ENCODE peak calls at places on chromosomes 13 and 19, in seven cellular contexts. E, H, Q, B, K, A and O are unnamed samples.
A peak's percentile ranks its signal among the peaks of the same experiment; 100 is the strongest.

GRCh38 chr13:66534561-66534960 is 695.6 kb downstream of the PCDH9 start:
- DNase-seq in Q (no peak), B (no peak), E (no peak), A (peak; percentile 80), H (no peak), K (no peak), O (no peak)

GRCh38 chr19:41546386-41546789 is 29.6 kb upstream of the CEACAM21 start:
- DNase-seq in A (no peak), H (no peak), B (no peak), Q (no peak), K (no peak), E (peak; percentile 34), O (peak; percentile 73)

GRCh38 chr19:1651061-1651547 is 1.3 kb downstream of the TCF3 start:
- DNase-seq in A (peak; percentile 16), K (no peak), Q (no peak), H (no peak), B (no peak), E (peak; percentile 41), O (peak; percentile 79)

GRCh38 chr19:48480476-48481190 is 11.5 kb downstream of the CYTH2 start:
- DNase-seq in H (peak; percentile 53), A (no peak), E (peak; percentile 43), K (no peak), B (no peak), Q (no peak), O (peak; percentile 69)

GRCh38 chr19:49507803-49508494 is 4.5 kb upstream of the FCGRT start:
- DNase-seq in E (no peak), A (no peak), Q (no peak), B (no peak), H (no peak), K (no peak), O (no peak)

GRCh38 chr13:73718248-73718647 is 416.0 kb downstream of the KLF12 start:
- DNase-seq in A (no peak), E (no peak), H (no peak), K (no peak), B (no peak), Q (peak; percentile 39), O (no peak)

GRCh38 chr13:27349458-27349857 is 75.0 kb upstream of the GTF3A start:
- DNase-seq in A (peak; percentile 90), B (no peak), Q (no peak), H (no peak), E (no peak), K (no peak), O (no peak)

GRCh38 chr13:50215389-50215788 is 200.1 kb downstream of the KCNRG start:
- DNase-seq in H (no peak), A (no peak), K (no peak), Q (no peak), B (no peak), E (no peak), O (no peak)

GRCh38 chr13:96091164-96091931 is 1.4 kb downstream of the HS6ST3 start:
- DNase-seq in H (peak; percentile 30), B (peak; percentile 44), K (peak; percentile 11), Q (peak; percentile 64), E (no peak), A (no peak), O (no peak)

GRCh38 chr13:99361197-99361596 is 54.0 kb upstream of the GPR183 start:
- DNase-seq in Q (no peak), H (no peak), E (no peak), A (no peak), B (no peak), K (no peak), O (peak; percentile 58)
- H3K4me1 ChIP-seq in Q (no peaks in the 10 kb centered on the region), H (no peaks in the 10 kb centered on the region), E (peaks cover 74% of the 10 kb centered on the region), A (peaks cover 14% of the 10 kb centered on the region), B (no peaks in the 10 kb centered on the region), K (no peaks in the 10 kb centered on the region), O (peaks cover 98% of the 10 kb centered on the region)

GRCh38 chr19:10430505-10431253 is 10.3 kb downstream of the PDE4A start:
- DNase-seq in E (no peak), H (peak; percentile 45), A (peak; percentile 37), K (no peak), B (peak; percentile 63), Q (no peak), O (no peak)
- H3K4me1 ChIP-seq in E (peaks cover 52% of the 10 kb centered on the region), H (peaks cover 25% of the 10 kb centered on the region), A (peaks cover 9% of the 10 kb centered on the region), K (no peaks in the 10 kb centered on the region), B (peaks cover 37% of the 10 kb centered on the region), Q (no peaks in the 10 kb centered on the region), O (peaks cover 54% of the 10 kb centered on the region)

GRCh38 chr19:37966211-37967072 is 59.4 kb downstream of the SIPA1L3 start:
- DNase-seq in A (peak; percentile 39), Q (no peak), H (no peak), E (no peak), B (no peak), K (peak; percentile 40), O (no peak)
- H3K4me1 ChIP-seq in A (peaks cover 23% of the 10 kb centered on the region), Q (no peaks in the 10 kb centered on the region), H (peaks cover 14% of the 10 kb centered on the region), E (no peaks in the 10 kb centered on the region), B (peaks cover 14% of the 10 kb centered on the region), K (peaks cover 25% of the 10 kb centered on the region), O (no peaks in the 10 kb centered on the region)

DNA sequence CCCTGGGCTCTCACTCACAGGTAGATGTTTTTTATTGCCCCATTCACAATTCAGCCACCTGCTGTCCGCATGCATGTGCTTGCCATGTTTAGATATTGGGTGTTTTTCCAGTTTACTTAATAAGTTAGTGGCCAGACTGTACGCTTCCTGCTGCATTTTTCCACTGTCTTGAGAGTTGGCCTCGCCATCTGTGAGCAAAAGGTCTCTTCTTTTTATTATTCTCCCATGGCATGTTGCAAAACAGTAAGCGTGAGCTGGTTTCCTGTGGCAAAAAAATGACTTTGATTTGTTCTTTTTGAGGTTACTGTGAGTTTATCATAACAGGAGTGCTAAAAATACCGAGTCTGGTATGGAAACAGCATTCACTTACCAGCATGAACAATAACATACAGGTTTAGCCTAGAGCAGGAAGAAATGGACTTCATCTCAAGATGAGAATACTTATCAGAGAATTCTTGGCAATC is 46.0 kb downstream of the SAE1 start:
- DNase-seq in H (peak; percentile 37), K (no peak), E (no peak), Q (no peak), B (no peak), A (peak; percentile 98), O (peak; percentile 65)
- H3K4me1 ChIP-seq in H (peaks cover 32% of the 10 kb centered on the region), K (no peaks in the 10 kb centered on the region), E (peaks cover 31% of the 10 kb centered on the region), Q (no peaks in the 10 kb centered on the region), B (no peaks in the 10 kb centered on the region), A (peaks cover 10% of the 10 kb centered on the region), O (peaks cover 55% of the 10 kb centered on the region)

DNA sequence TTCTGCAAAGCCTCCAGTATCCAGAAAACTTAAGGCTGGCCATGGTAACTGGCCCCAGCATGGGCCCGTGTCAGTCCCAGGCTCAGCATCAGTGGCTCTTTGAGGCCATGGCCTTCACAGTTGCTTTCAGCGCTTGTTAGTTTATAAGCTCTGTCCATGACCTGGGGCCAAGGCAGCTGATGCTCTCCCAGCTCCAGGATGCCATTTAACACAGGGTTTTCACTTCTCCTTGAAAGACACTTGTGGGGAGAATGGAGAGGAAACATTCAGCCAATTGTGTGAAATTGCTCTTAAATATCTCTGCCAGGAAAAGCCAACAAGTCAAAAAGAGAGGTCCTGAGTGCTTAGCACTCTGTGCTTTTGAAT is 321.3 kb downstream of the FOXO1 start:
- DNase-seq in A (no peak), H (no peak), Q (no peak), K (no peak), B (no peak), E (no peak), O (no peak)
- H3K4me1 ChIP-seq in A (no peaks in the 10 kb centered on the region), H (no peaks in the 10 kb centered on the region), Q (peaks cover 23% of the 10 kb centered on the region), K (peaks cover 40% of the 10 kb centered on the region), B (peaks cover 42% of the 10 kb centered on the region), E (no peaks in the 10 kb centered on the region), O (no peaks in the 10 kb centered on the region)

GRCh38 chr13:20410726-20411125 is 114.9 kb downstream of the CRYL1 start:
- DNase-seq in E (no peak), K (no peak), Q (no peak), B (no peak), H (no peak), A (no peak), O (no peak)
- H3K4me1 ChIP-seq in E (peaks cover 21% of the 10 kb centered on the region), K (no peaks in the 10 kb centered on the region), Q (peaks cover 2% of the 10 kb centered on the region), B (no peaks in the 10 kb centered on the region), H (no peaks in the 10 kb centered on the region), A (peaks cover 7% of the 10 kb centered on the region), O (peaks cover 27% of the 10 kb centered on the region)

GRCh38 chr19:55345818-55346724 is 6.4 kb downstream of the KMT5C start:
- DNase-seq in K (no peak), H (no peak), E (no peak), A (no peak), Q (no peak), B (no peak), O (no peak)
- H3K4me1 ChIP-seq in K (peaks cover 5% of the 10 kb centered on the region), H (peaks cover 4% of the 10 kb centered on the region), E (peaks cover 3% of the 10 kb centered on the region), A (peaks cover 9% of the 10 kb centered on the region), Q (peaks cover 2% of the 10 kb centered on the region), B (peaks cover 5% of the 10 kb centered on the region), O (peaks cover 7% of the 10 kb centered on the region)

DNA sequence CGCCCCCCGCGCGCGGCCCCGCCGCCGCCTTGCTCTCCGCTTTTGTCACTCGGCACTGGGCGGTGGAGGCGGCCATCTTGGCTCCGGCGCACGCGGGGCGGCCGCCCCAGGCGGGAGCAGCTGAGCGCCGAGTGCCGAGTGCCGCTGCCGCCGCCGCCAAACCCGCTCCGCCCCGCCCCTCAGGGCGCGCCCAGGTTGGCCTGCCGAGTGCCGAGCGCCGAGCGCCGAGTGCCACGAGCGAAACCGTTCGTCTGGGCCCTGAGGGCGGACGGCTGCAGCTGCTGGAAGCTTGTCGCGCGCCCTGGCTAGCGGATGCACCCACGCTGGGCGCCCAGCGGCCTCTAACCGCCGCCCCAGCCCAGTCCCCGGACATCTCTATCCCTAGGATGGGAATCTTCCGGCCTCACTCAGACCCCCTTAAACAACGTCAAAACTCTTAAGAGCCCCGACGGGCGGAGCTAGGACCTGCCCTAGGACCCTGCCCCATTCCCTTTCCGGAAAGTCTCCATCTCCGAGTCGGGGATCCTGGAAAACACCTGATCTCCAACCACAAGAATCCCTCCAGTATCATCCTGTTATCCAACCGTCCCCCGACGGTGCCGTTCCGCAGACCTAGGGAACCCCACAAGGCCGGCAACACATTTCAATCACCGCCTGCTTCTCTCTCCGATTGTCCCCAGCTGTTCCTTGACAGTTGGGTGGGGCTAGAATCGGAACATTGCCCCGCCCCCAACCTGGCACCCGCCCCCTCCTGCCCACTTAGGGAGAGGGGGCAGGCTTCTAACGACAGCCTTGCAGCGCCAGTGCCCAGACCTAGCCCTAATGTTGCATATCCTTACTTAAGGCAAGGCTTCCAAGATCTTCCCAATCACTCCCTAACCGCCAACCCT is 14.1 kb upstream of the AKAP8L start:
- DNase-seq in A (peak; percentile 87), B (peak; percentile 90), Q (peak; percentile 90), K (peak; percentile 94), H (peak; percentile 86), E (peak; percentile 86), O (peak; percentile 92)
- H3K4me1 ChIP-seq in A (peaks cover 30% of the 10 kb centered on the region), B (peaks cover 43% of the 10 kb centered on the region), Q (no peaks in the 10 kb centered on the region), K (peaks cover 14% of the 10 kb centered on the region), H (peaks cover 47% of the 10 kb centered on the region), E (peaks cover 18% of the 10 kb centered on the region), O (peaks cover 31% of the 10 kb centered on the region)